ENCODE peak calls at places on chromosome 12, in four cellular contexts. One of them, this sample, is unnamed.

GRCh38 chr12:22684124-22684523 is 59.2 kb downstream of the ETNK1 start:
- DNase-seq in SK-N-SH: no peak
- DNase-seq in GM12878: no peak
- DNase-seq in K562: no peak
- DNase-seq in this sample: no peak

GRCh38 chr12:71438670-71439361 is 782 bp upstream of the LGR5 start:
- DNase-seq in SK-N-SH: peak; percentile 46
- DNase-seq in K562: no peak
- DNase-seq in GM12878: no peak
- DNase-seq in this sample: no peak

GRCh38 chr12:68411371-68411770 is 79.2 kb upstream of the MDM1 start:
- DNase-seq in SK-N-SH: no peak
- DNase-seq in K562: no peak
- DNase-seq in GM12878: no peak
- DNase-seq in this sample: no peak

GRCh38 chr12:114269153-114269552 is 136.8 kb downstream of the TBX5 start:
- DNase-seq in SK-N-SH: no peak
- DNase-seq in GM12878: no peak
- DNase-seq in K562: no peak
- DNase-seq in this sample: no peak

GRCh38 chr12:18135509-18135908 is 45.5 kb upstream of the RERGL start:
- DNase-seq in SK-N-SH: no peak
- DNase-seq in K562: no peak
- DNase-seq in GM12878: no peak
- DNase-seq in this sample: no peak

GRCh38 chr12:95998611-95999300 is 2.6 kb upstream of the HAL start:
- DNase-seq in GM12878: peak; percentile 34
- DNase-seq in K562: peak; percentile 30
- DNase-seq in SK-N-SH: peak; percentile 75
- DNase-seq in this sample: peak; percentile 32

GRCh38 chr12:45409966-45410365 is 194.1 kb downstream of the ANO6 start:
- DNase-seq in K562: no peak
- DNase-seq in GM12878: no peak
- DNase-seq in SK-N-SH: no peak
- DNase-seq in this sample: no peak

GRCh38 chr12:67370979-67371378 is 101.8 kb downstream of the CAND1 start:
- DNase-seq in SK-N-SH: no peak
- DNase-seq in GM12878: no peak
- DNase-seq in K562: no peak
- DNase-seq in this sample: no peak

GRCh38 chr12:52581066-52581465 is 7.4 kb upstream of the KRT74 start:
- DNase-seq in SK-N-SH: no peak
- DNase-seq in K562: no peak
- DNase-seq in GM12878: no peak
- DNase-seq in this sample: no peak

DNA sequence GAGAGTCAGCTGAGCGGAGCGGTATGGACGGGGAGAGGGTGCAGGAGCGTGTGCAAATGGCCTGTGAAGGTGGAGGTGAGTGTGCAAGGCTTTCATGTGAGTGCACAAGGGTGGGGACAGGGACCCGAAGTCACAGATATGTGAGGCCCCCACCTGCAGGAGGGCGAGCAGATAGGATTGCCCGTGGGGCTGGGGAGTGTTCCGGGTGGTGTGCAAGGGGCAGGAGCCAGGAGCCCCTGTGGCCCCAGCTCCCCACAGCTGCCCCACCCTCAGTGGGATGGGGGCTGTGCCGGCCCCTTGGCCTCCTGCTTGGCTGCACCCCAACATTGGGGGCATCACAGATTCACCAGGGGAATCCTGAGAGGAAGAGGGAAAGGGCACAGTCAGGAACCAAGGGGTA is 5.5 kb upstream of the ZNF384 start:
- DNase-seq in GM12878: no peak
- DNase-seq in SK-N-SH: no peak
- DNase-seq in K562: no peak
- DNase-seq in this sample: no peak
- TF ChIP-seq USF1 in GM12878: no peak
- TF ChIP-seq USF1 in SK-N-SH: no peak
- TF ChIP-seq USF1 in K562: no peak
- TF ChIP-seq USF1 in this sample: no peak

GRCh38 chr12:6700646-6701051 is at the start of gene PIANP:
- DNase-seq in GM12878: no peak
- DNase-seq in K562: peak; percentile 59
- DNase-seq in SK-N-SH: peak; percentile 92
- DNase-seq in this sample: peak; percentile 34
- TF ChIP-seq USF1 in GM12878: no peak
- TF ChIP-seq USF1 in K562: no peak
- TF ChIP-seq USF1 in SK-N-SH: no peak
- TF ChIP-seq USF1 in this sample: no peak

GRCh38 chr12:1811948-1812291 is 8.4 kb upstream of the LRTM2 start:
- DNase-seq in GM12878: no peak
- DNase-seq in SK-N-SH: no peak
- DNase-seq in K562: no peak
- DNase-seq in this sample: no peak
- TF ChIP-seq USF1 in GM12878: no peak
- TF ChIP-seq USF1 in SK-N-SH: no peak
- TF ChIP-seq USF1 in K562: peak; percentile 37
- TF ChIP-seq USF1 in this sample: no peak

GRCh38 chr12:75908961-75909699 is 122.4 kb downstream of the PHLDA1 start:
- DNase-seq in K562: no peak
- DNase-seq in GM12878: no peak
- DNase-seq in SK-N-SH: peak; percentile 21
- DNase-seq in this sample: no peak
- TF ChIP-seq USF1 in K562: no peak
- TF ChIP-seq USF1 in GM12878: no peak
- TF ChIP-seq USF1 in SK-N-SH: no peak
- TF ChIP-seq USF1 in this sample: no peak

GRCh38 chr12:62522984-62523383 is 56.4 kb downstream of the MON2 start:
- DNase-seq in K562: no peak
- DNase-seq in GM12878: no peak
- DNase-seq in SK-N-SH: no peak
- DNase-seq in this sample: no peak
- TF ChIP-seq USF1 in K562: no peak
- TF ChIP-seq USF1 in GM12878: no peak
- TF ChIP-seq USF1 in SK-N-SH: no peak
- TF ChIP-seq USF1 in this sample: no peak

GRCh38 chr12:73585136-73585535 is 952.5 kb upstream of the ATXN7L3B start:
- DNase-seq in GM12878: no peak
- DNase-seq in K562: no peak
- DNase-seq in SK-N-SH: no peak
- DNase-seq in this sample: no peak

GRCh38 chr12:73589220-73589619 is 948.4 kb upstream of the ATXN7L3B start:
- DNase-seq in GM12878: no peak
- DNase-seq in SK-N-SH: no peak
- DNase-seq in K562: no peak
- DNase-seq in this sample: no peak
- TF ChIP-seq USF1 in GM12878: no peak
- TF ChIP-seq USF1 in SK-N-SH: no peak
- TF ChIP-seq USF1 in K562: no peak
- TF ChIP-seq USF1 in this sample: no peak

DNA sequence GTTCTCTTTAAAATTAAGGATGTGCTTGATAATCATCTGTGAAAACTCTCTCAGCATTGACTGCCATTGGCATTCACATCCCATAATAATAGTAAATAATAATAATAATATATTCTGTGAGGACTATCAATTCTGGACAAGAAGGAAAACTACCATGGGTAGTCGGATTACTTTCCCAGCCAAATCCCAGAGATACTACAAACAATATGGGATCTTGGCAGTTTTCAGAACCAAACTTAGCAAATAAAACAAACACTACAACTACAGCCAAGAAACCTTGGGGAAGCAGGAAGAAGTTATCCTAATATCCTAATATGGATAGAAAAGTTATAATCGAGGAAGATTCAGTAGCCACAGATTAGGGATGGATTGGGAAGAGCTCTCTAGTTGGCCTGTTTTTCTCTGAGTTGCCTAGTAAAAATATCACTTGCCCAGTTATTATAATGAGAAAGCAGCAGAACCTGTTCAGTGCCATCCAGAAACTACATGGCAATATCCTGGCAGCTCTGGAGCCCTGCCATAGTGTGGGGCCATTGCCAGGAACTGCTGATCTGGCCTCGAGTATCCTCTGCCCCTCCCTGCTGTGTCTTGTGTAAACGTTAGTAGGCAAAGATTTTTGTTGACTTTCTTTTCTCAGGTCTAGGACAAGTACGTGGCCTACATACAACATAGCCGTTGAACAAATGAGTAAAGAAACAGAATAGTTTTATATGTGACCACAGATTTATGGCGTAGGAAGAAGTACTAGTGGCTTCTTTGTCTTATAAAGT is 193.5 kb downstream of the SLC2A13 start:
- DNase-seq in K562: no peak
- DNase-seq in GM12878: no peak
- DNase-seq in SK-N-SH: no peak
- DNase-seq in this sample: no peak
- TF ChIP-seq USF1 in K562: no peak
- TF ChIP-seq USF1 in GM12878: no peak
- TF ChIP-seq USF1 in SK-N-SH: no peak
- TF ChIP-seq USF1 in this sample: no peak